ENCODE peak calls at places on chromosomes 3 and 15, in six cellular contexts. C is H1, R is H9, G is IMR-90, I is mesenchymal stem cell, K is trophoblast cell. A is an unnamed sample.

GRCh38 chr15:100592898-100593297 is 9.1 kb downstream of the LINS1 start:
- DNase-seq in K (no peak), I (peak), C (no peak), R (no peak), G (peak), A (no peak)

GRCh38 chr3:14297784-14298236 is 104.6 kb upstream of the SLC6A6 start:
- DNase-seq in C (peak), R (no peak), G (no peak), I (no peak), K (no peak), A (no peak)

GRCh38 chr3:119579366-119580147 is at the start of gene ADPRH:
- DNase-seq in G (peak), R (peak), C (peak), K (peak), I (peak), A (peak)

GRCh38 chr15:97875513-97876285 is 84.8 kb upstream of the ARRDC4 start:
- DNase-seq in R (peak), G (no peak), C (no peak), K (peak), I (no peak), A (no peak)

GRCh38 chr3:33277193-33277882 is at the start of gene FBXL2:
- DNase-seq in G (peak), I (peak), K (peak), C (peak), R (peak), A (peak)

GRCh38 chr3:89578253-89578529 is 470.8 kb downstream of the EPHA3 start:
- DNase-seq in I (no peak), G (no peak), R (no peak), C (no peak), K (no peak), A (no peak)

GRCh38 chr3:81242871-81243270 is 518.6 kb downstream of the GBE1 start:
- DNase-seq in G (peak), K (no peak), R (no peak), C (no peak), I (no peak), A (no peak)

GRCh38 chr3:89303721-89304120 is 196.3 kb downstream of the EPHA3 start:
- DNase-seq in G (peak), K (no peak), R (no peak), I (no peak), C (no peak), A (no peak)

GRCh38 chr3:54957711-54958110 is 29.9 kb upstream of the LRTM1 start:
- DNase-seq in C (no peak), G (peak), K (no peak), R (no peak), I (no peak), A (no peak)

GRCh38 chr3:167895178-167895577 is 159.7 kb downstream of the SERPINI1 start:
- DNase-seq in C (no peak), G (no peak), R (no peak), I (no peak), K (no peak), A (no peak)

GRCh38 chr3:27594096-27594690 is 110.0 kb upstream of the SLC4A7 start:
- DNase-seq in G (peak), K (no peak), C (no peak), R (no peak), I (no peak), A (no peak)

GRCh38 chr3:4416961-4417360 is 50.1 kb downstream of the SUMF1 start:
- DNase-seq in G (peak), R (no peak), I (peak), C (no peak), K (no peak), A (no peak)

GRCh38 chr15:38378162-38378560 is 75.8 kb upstream of the FAM98B start:
- DNase-seq in C (no peak), R (no peak), G (peak), K (no peak), I (peak), A (no peak)

GRCh38 chr3:61617041-61617440 is 55.7 kb downstream of the PTPRG start:
- DNase-seq in G (peak), R (no peak), I (no peak), C (no peak), K (no peak), A (no peak)

GRCh38 chr3:14410501-14411165 is 8.2 kb downstream of the SLC6A6 start:
- DNase-seq in G (peak), K (peak), R (no peak), C (no peak), I (peak), A (no peak)

DNA sequence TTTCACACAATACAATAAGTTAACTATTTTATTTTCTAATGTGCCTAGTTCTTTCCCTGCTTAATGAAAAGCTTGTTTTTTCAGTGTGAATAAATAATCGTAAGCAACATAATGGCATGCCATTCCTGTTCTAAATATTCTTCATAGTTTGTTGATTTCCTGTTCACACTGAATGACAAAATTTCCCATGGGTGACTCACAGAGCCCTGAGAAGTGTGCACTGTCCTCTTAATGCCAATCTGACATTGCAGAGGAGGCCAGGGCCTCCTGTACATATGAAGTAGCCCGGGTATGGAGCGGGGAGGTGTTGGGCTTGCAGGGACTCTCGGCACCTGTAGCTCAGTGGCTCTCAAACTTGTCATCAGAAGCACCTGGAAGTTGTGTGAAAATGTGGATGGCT is 24.3 kb downstream of the CCR3 start:
- DNase-seq in G (no peak), I (no peak), R (no peak), C (no peak), K (peak), A (no peak)
- H4K8ac ChIP-seq in G (no peak), I (no peak), R (no peak), C (no peak), K (no peak), A (no peak)

DNA sequence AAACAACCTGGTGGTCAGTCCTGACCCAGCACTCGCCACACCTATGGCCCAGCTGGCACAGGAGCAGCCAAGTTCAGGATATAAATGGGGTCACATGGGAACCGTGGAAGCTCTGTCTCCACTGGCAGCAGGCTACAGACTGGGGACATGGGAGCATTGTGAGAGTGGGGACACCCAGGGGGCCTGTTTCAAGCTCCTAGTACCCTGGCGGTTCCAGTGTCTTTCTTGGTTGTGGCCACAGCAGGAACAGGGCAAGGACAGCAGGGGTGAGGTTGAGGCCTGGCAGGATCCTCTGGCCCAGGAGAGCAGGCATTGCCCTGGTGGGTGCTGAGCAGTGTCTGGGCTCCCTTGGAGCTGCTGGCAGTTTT is 1.9 kb downstream of the CSK start:
- DNase-seq in R (no peak), G (no peak), I (no peak), C (no peak), K (no peak), A (no peak)
- H3K23ac ChIP-seq in R (no peak), G (peak), I (peak), C (no peak), K (no peak), A (peak)

GRCh38 chr3:11080492-11080891 is 73.8 kb upstream of the HRH1 start:
- DNase-seq in I (no peak), R (no peak), G (no peak), C (no peak), K (no peak), A (no peak)

GRCh38 chr3:11074441-11074840 is 79.9 kb upstream of the HRH1 start:
- DNase-seq in R (no peak), C (no peak), K (no peak), G (no peak), I (no peak), A (no peak)

GRCh38 chr3:11077466-11077865 is 76.8 kb upstream of the HRH1 start:
- DNase-seq in C (no peak), R (no peak), G (peak), I (peak), K (no peak), A (no peak)

GRCh38 chr3:11074007-11074406 is 80.3 kb upstream of the HRH1 start:
- DNase-seq in K (no peak), R (no peak), G (no peak), C (no peak), I (no peak), A (no peak)

DNA sequence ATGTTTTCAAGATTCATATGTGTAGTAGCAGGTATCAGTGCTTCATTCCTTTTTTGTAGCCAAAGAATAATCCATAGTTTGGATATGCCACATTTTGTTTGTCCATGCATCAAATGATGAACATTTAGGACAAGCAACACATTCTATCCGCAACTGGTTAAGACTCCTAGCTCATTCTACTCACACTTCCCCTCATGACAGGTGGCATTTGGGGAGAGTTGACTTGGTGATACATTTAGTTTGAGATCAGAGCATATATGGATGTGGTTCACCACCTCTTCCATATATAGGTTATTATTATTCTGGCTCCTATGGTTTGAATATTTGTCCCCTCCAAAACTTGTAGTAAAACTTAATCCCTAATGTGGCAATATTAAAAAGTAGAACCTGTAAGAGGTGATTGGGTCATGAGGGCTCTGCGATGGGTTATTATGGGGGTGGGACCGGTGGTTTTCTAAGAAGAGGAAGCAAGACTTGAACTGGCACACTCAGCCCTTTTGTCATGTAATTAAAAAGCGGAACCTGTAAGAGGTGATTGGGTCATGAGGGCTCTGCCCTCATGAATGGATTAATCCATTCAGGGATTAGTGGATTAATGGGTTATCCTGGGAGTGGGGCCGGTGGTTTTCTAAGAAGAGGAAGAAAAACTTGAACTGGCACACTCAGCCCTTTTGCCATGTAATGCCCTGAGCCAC is 75.3 kb upstream of the HRH1 start:
- DNase-seq in C (no peak), R (no peak), G (no peak), K (no peak), I (no peak), A (no peak)
- H3K14ac ChIP-seq in C (no peak), R (no peak), G (no peak), K (no peak), I (no peak), A (no peak)

DNA sequence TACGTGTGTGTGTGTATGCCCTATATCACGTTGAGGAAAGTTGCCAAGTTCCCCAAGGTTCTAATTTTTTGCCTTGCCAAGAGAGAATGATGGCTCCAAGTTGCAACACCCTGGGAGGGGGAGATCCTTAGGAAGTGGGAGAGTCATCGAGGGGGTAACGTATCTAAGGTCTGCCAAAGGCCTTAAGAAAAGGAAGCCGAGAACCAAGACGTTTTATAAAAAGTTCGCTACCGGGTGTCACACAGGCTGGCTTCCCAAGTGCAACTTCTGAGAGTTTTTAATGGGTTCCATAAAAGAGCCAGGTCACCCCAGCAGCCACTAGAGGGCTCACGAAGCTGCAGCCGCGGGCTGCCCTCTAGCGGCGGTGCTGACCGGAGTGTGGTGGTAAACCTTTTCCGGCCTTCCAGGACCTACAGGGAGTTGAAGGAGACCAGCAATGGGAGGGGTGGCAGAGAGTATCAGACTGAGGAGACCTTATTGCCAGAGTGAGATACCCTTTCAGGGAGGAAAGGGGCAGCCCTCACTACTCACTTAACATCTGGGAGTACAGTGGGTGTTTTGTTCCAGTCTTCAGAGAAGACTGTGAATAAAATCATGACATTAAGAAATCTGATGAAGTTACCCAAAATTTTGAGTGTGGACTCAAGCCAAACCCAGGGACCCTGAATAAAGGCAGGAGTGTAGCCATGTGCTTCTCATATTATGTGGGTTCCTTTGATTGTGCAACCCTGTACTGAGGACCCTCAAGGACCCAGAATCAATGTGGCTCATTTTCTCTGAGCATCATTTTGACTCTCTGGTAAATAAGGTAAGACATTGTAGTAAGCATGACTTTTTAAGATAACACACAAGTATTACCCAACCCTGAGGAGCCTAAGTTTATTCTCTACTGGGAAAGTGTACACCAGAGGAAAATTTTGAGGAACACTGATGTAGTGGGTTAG is 2.5 kb upstream of the RFX7 start:
- DNase-seq in C (peak), I (peak), K (peak), G (peak), R (peak), A (peak)
- H4K8ac ChIP-seq in C (no peak), I (peak), K (peak), G (peak), R (no peak), A (no peak)